ENCODE peak calls at places on chromosome 22, in four cellular contexts. L is HL-60, G is dorsolateral prefrontal cortex, A is heart right ventricle. V is an unnamed sample.

GRCh38 chr22:44816141-44816540 is 63.8 kb downstream of the ARHGAP8 start:
- DNase-seq in L (no peak), G (no peak), A (no peak), V (no peak)

GRCh38 chr22:46754826-46755225 is 7.6 kb upstream of the TBC1D22A start:
- DNase-seq in L (no peak), G (no peak), A (no peak), V (no peak)

GRCh38 chr22:45179276-45180049 is 15.7 kb downstream of the NUP50 start:
- DNase-seq in L (no peak), G (no peak), A (no peak), V (no peak)

GRCh38 chr22:43726964-43727543 is 85.1 kb downstream of the EFCAB6 start:
- DNase-seq in L (no peak), G (no peak), A (no peak), V (no peak)

GRCh38 chr22:41779889-41780505 is 20.5 kb upstream of the CCDC134 start:
- DNase-seq in L (no peak), G (no peak), A (no peak), V (no peak)

GRCh38 chr22:44584256-44584902 is 86.3 kb upstream of the RTL6 start:
- DNase-seq in L (no peak), G (peak), A (no peak), V (no peak)

GRCh38 chr22:39665229-39665628 is 94.7 kb downstream of the CACNA1I start:
- DNase-seq in L (no peak), G (no peak), A (no peak), V (no peak)

GRCh38 chr22:22229683-22230420 is 14.7 kb upstream of the VPREB1 start:
- DNase-seq in L (no peak), G (no peak), A (no peak), V (no peak)

GRCh38 chr22:32323513-32324164 is 34.0 kb upstream of the RFPL3 start:
- DNase-seq in L (no peak), G (no peak), A (no peak), V (no peak)

GRCh38 chr22:20940178-20940790 is 23.1 kb downstream of the CRKL start:
- DNase-seq in L (no peak), G (no peak), A (no peak), V (no peak)

GRCh38 chr22:19730662-19731360 is 7.5 kb downstream of the GP1BB start:
- DNase-seq in L (peak), G (peak), A (peak), V (peak)

GRCh38 chr22:21972293-21972779 is 10.3 kb downstream of the TOP3B start:
- DNase-seq in L (no peak), G (no peak), A (no peak), V (peak)

GRCh38 chr22:47205562-47205961 is 443.1 kb downstream of the TBC1D22A start:
- DNase-seq in L (no peak), G (no peak), A (no peak), V (no peak)

GRCh38 chr22:47621253-47621652 is 858.8 kb downstream of the TBC1D22A start:
- DNase-seq in L (no peak), G (no peak), A (no peak), V (no peak)

GRCh38 chr22:41217553-41218157 is 12.5 kb downstream of the L3MBTL2 start:
- DNase-seq in L (peak), G (peak), A (peak), V (peak)

GRCh38 chr22:41410311-41410751 is 28.6 kb downstream of the TEF start:
- DNase-seq in L (no peak), G (no peak), A (peak), V (no peak)

GRCh38 chr22:46653596-46653995 is 33.4 kb downstream of the GRAMD4 start:
- DNase-seq in L (no peak), G (no peak), A (no peak), V (peak)

GRCh38 chr22:44382461-44383038 is 69.8 kb upstream of the SHISAL1 start:
- DNase-seq in L (no peak), G (no peak), A (no peak), V (no peak)

GRCh38 chr22:41367039-41367679 is 14.6 kb upstream of the TEF start:
- DNase-seq in L (peak), G (peak), A (peak), V (no peak)

GRCh38 chr22:28366856-28367255 is 312.8 kb downstream of the TTC28 start:
- DNase-seq in L (no peak), G (no peak), A (no peak), V (no peak)

GRCh38 chr22:49297871-49298721 is 529.6 kb downstream of the BRD1 start:
- DNase-seq in L (no peak), G (peak), A (no peak), V (no peak)

GRCh38 chr22:46792841-46793261 is 30.4 kb downstream of the TBC1D22A start:
- DNase-seq in L (no peak), G (no peak), A (no peak), V (no peak)

GRCh38 chr22:23838686-23839468 is at the start of gene DERL3:
- DNase-seq in L (peak), G (peak), A (peak), V (peak)
- H3K4me3 ChIP-seq in L (peak), G (peak), A (peak), V (peak)

GRCh38 chr22:29798318-29798717 is 31.1 kb downstream of the UQCR10 start:
- DNase-seq in L (peak), G (no peak), A (no peak), V (peak)

GRCh38 chr22:29797351-29797750 is 30.2 kb downstream of the UQCR10 start:
- DNase-seq in L (peak), G (no peak), A (no peak), V (peak)

GRCh38 chr22:29798801-29799200 is 31.6 kb downstream of the UQCR10 start:
- DNase-seq in L (no peak), G (no peak), A (no peak), V (no peak)

GRCh38 chr22:29801153-29801552 is 34.0 kb downstream of the UQCR10 start:
- DNase-seq in L (no peak), G (no peak), A (no peak), V (no peak)

DNA sequence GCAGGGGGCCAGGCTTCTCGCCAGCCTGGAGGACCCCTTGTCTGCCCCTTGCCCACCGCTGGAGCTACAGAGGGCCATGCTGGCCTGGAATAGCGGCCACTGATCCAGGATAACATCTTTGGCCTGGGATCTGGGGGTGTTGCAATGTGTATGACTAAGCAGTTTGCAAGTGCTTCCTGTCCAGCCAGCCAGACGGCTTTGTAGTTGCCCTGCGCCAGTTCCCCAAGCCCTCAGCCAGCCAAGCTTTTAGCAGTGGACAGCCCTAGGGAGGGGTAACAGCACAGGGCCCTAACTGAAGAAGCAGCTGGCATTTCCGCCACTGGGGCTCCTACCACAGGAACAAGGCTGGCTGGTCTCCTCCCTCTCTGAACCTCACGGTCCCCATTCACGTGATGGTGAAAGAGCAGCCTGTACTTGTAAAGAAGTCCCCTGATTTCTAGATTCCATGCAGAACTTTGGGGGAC is 32.1 kb downstream of the UQCR10 start:
- DNase-seq in L (peak), G (peak), A (peak), V (no peak)
- TF ChIP-seq CTCF in L (no peak), G (no peak), A (no peak), V (no peak)

DNA sequence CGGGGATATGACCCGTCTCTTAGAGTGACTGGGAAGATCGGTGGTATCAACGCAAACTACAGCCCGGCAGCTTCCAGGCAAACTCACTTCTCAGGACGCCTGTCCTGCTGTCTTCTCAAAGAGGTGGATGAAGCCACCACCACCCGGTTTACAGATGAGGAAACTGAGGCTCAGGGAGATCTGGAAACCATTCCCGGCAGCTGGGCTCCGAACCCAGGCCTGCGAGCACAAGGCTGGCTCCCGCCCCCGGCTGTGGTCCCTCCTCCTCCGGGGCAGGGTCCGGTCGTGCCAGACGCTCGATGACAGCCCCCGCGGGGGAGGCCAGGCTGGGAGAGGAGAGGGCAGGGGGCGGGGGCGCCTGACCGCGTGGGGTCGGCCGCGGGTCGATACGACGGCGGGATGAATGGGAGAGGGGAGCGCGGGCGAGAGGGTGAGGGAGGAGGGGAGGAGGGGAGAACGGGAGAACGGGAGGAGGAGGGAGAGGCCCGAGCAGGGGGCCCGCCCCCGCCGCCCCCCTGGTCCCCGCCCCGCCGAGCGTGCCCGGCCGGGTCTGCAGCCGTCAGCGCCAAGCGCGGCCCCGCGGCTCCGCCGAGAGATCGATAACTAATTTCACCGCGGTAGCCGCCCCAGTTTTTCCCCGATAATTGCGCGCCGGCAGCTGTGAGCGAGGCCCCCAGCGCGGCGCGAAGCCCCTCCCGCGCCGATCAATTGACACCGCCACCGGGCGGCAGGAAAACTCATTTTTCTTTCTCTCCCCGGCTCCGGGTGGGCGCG is 14.0 kb downstream of the IGLL1 start:
- DNase-seq in L (no peak), G (peak), A (no peak), V (no peak)
- H3K4me3 ChIP-seq in L (no peak), G (peak), A (peak), V (no peak)

DNA sequence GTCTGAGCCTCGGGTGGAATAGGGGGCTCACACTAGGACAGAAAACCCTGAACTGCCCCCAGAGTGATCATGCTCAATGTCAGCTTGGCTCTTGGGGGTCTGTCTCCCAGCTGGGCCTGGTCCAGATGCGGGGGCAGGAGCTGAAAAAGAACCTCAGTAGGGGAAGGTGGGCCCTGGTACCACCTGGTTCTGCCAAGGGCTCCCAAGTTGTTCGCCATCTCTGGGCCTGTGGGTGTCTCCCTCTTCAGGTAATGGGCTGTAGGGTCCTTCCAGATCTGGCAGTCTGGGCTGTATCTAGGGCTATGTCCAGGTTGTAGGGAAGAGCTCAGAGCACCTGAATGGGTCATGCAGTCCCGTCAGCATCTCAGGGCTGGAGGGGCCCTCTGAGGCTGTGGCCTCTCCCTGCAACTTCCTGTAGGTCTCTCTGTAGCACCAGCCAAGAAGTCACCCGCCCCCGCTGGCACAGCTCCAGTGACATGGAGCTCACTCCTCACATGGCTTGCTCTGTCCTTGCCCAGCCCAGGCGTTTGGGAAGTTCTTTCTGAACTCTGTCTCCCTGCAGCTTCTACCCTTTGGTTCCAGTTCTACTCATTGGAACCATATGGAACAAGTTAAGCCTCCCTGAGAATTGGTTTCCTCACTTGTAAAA is 33.0 kb upstream of the SOX10 start:
- DNase-seq in L (no peak), G (peak), A (peak), V (no peak)
- TF ChIP-seq CTCF in L (no peak), G (no peak), A (no peak), V (no peak)

V was measured in GM12865.